ENCODE peak calls at places on chromosomes 5 and 9, in four cellular contexts. E is IMR-90, P is A549, U is SK-N-SH. V is an unnamed sample.

GRCh38 chr5:174793076-174793475 is 68.7 kb downstream of the MSX2 start:
- DNase-seq in U (no peak), E (no peak), P (no peak), V (no peak)

GRCh38 chr5:100762163-100762562 is 140.9 kb downstream of the ST8SIA4 start:
- DNase-seq in U (no peak), E (peak), P (no peak), V (no peak)

GRCh38 chr5:96337048-96337781 is 95.8 kb downstream of the PCSK1 start:
- DNase-seq in E (no peak), U (no peak), P (no peak), V (no peak)

GRCh38 chr9:111674319-111674718 is 12.9 kb downstream of the GNG10 start:
- DNase-seq in E (no peak), P (no peak), U (peak), V (no peak)

GRCh38 chr5:32677023-32677422 is 34.1 kb upstream of the NPR3 start:
- DNase-seq in U (no peak), E (no peak), P (no peak), V (no peak)

GRCh38 chr5:168167338-168167737 is 124.1 kb upstream of the WWC1 start:
- DNase-seq in E (no peak), P (no peak), U (no peak), V (no peak)

GRCh38 chr5:133552925-133553525 is 59.3 kb downstream of the FSTL4 start:
- DNase-seq in E (peak), U (peak), P (peak), V (no peak)

GRCh38 chr5:127870914-127871313 is 167.7 kb downstream of the CCDC192 start:
- DNase-seq in P (no peak), E (no peak), U (no peak), V (no peak)

GRCh38 chr5:146622391-146622790 is 106.4 kb upstream of the GPR151 start:
- DNase-seq in P (no peak), E (no peak), U (no peak), V (no peak)

GRCh38 chr5:102528600-102528999 is 29.8 kb upstream of the SLCO6A1 start:
- DNase-seq in P (no peak), U (no peak), E (no peak), V (no peak)

GRCh38 chr5:139776856-139777255 is 18.8 kb upstream of the PSD2 start:
- DNase-seq in E (no peak), U (no peak), P (no peak), V (no peak)

GRCh38 chr5:10580531-10581423 is 16.9 kb downstream of the ANKRD33B start:
- DNase-seq in E (no peak), P (no peak), U (no peak), V (no peak)

GRCh38 chr9:12628546-12628945 is 64.6 kb upstream of the TYRP1 start:
- DNase-seq in E (no peak), P (no peak), U (no peak), V (no peak)

DNA sequence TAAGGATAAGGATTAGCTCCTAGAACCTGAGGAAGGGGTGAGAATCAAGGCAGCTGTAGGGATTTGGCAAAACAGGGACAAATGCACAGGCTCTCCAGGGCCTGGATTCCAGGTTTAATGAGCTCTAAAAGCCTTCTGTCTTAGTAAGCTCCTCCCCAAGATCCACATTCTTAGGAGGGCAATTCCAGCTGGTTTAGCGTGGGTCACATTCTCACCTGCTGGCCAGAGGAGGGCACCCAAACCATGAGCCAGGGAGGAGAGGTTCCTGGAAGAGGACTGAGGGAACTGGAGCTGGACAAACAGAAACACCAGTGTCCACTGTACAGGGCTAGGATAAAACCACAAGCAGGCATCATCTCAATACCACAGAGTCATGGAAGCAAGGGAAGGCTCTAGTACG is 480.0 kb downstream of the CCDC171 start:
- DNase-seq in E (peak), P (no peak), U (no peak), V (no peak)
- TF ChIP-seq SMC3 in E (no peak), P (peak), U (no peak), V (no peak)

GRCh38 chr5:138354926-138355378 is 2.5 kb downstream of the KDM3B start:
- DNase-seq in P (peak), E (peak), U (peak), V (peak)
- TF ChIP-seq SMC3 in P (no peak), E (no peak), U (no peak), V (no peak)

GRCh38 chr5:180082633-180083420 is 11.3 kb upstream of the RNF130 start:
- DNase-seq in U (no peak), E (no peak), P (no peak), V (no peak)
- TF ChIP-seq SMC3 in U (no peak), E (no peak), P (no peak), V (no peak)

GRCh38 chr5:157802747-157803146 is 56.2 kb downstream of the CLINT1 start:
- DNase-seq in E (no peak), P (no peak), U (no peak), V (no peak)

GRCh38 chr5:157800109-157800508 is 56.6 kb downstream of the LSM11 start:
- DNase-seq in U (no peak), E (no peak), P (no peak), V (no peak)

GRCh38 chr5:157799578-157799977 is 56.1 kb downstream of the LSM11 start:
- DNase-seq in U (no peak), E (no peak), P (no peak), V (no peak)
- TF ChIP-seq SMC3 in U (no peak), E (no peak), P (no peak), V (no peak)

GRCh38 chr5:3490962-3491477 is 104.6 kb upstream of the IRX1 start:
- DNase-seq in P (no peak), U (no peak), E (no peak), V (no peak)

DNA sequence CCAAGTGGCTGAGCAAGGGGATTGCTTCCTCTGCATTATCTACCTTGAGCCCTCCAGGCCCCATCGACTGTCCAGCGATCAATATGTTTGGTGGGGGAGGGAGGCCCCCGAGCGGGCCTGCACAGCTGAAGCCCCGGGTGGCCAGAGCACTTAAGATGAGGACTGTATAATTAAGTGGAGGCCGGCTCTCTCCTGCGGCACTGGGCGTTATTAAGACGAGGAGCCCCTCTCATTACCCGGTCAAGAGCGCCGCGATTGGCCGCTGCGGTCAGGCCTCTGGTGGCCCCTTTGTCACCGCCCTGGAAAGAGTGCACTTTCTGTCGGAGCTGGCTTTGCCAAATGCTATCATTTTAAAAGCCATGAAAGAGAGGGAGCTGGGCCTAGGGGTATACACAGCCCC is 106.4 kb upstream of the IRX1 start:
- DNase-seq in U (no peak), E (no peak), P (no peak), V (no peak)
- TF ChIP-seq SMC3 in U (no peak), E (no peak), P (no peak), V (no peak)

GRCh38 chr5:172421020-172421419 is 33.3 kb downstream of the SH3PXD2B start:
- DNase-seq in U (no peak), P (no peak), E (no peak), V (no peak)
- TF ChIP-seq SMC3 in U (no peak), P (no peak), E (no peak), V (no peak)